ENCODE peak calls at places on chromosome 11, in four cellular contexts. Q, R, S and V are unnamed samples.
A peak's percentile ranks its signal among the peaks of the same experiment; 100 is the strongest.

GRCh38 chr11:126197277-126197939 is 14.0 kb downstream of the RPUSD4 start:
- DNase-seq in Q (no peak), R (no peak), S (no peak), V (peak; percentile 70)

GRCh38 chr11:97743205-97743742 is 1277.5 kb upstream of the CNTN5 start:
- DNase-seq in Q (no peak), R (no peak), S (peak; percentile 50), V (peak; percentile 71)

GRCh38 chr11:132234878-132235277 is 864.5 kb downstream of the NTM start:
- DNase-seq in Q (no peak), R (no peak), S (peak; percentile 20), V (peak; percentile 90)

GRCh38 chr11:61783717-61784505 is 8.5 kb downstream of the TMEM258 start:
- DNase-seq in Q (no peak), R (no peak), S (peak; percentile 63), V (peak; percentile 84)

GRCh38 chr11:113647108-113647507 is 59.0 kb downstream of the TMPRSS5 start:
- DNase-seq in Q (no peak), R (no peak), S (no peak), V (no peak)

GRCh38 chr11:57069942-57070341 is 81.2 kb downstream of the OR5AK2 start:
- DNase-seq in Q (no peak), R (no peak), S (peak; percentile 73), V (peak; percentile 33)

GRCh38 chr11:95729462-95729861 is 60.1 kb downstream of the FAM76B start:
- DNase-seq in Q (no peak), R (no peak), S (no peak), V (no peak)

GRCh38 chr11:78319453-78319955 is 98.1 kb downstream of the GAB2 start:
- DNase-seq in Q (no peak), R (no peak), S (peak; percentile 20), V (peak; percentile 62)

GRCh38 chr11:130912552-130912951 is 3.7 kb downstream of the SNX19 start:
- DNase-seq in Q (no peak), R (no peak), S (no peak), V (no peak)

GRCh38 chr11:62061356-62062222 is 62.2 kb upstream of the INCENP start:
- DNase-seq in Q (no peak), R (no peak), S (peak; percentile 45), V (no peak)

GRCh38 chr11:115257286-115258077 is 246.7 kb downstream of the CADM1 start:
- DNase-seq in Q (no peak), R (no peak), S (no peak), V (no peak)

GRCh38 chr11:46889689-46890475 is 28.5 kb downstream of the LRP4 start:
- DNase-seq in Q (peak; percentile 47), R (peak; percentile 62), S (peak; percentile 82), V (peak; percentile 47)

GRCh38 chr11:46886211-46886610 is 32.1 kb downstream of the LRP4 start:
- DNase-seq in Q (no peak), R (no peak), S (no peak), V (no peak)

GRCh38 chr11:46890665-46891064 is 27.7 kb downstream of the LRP4 start:
- DNase-seq in Q (no peak), R (no peak), S (no peak), V (no peak)

GRCh38 chr11:46889251-46889650 is 29.1 kb downstream of the LRP4 start:
- DNase-seq in Q (no peak), R (no peak), S (no peak), V (no peak)

GRCh38 chr11:46888636-46889035 is 29.7 kb downstream of the LRP4 start:
- DNase-seq in Q (no peak), R (no peak), S (no peak), V (no peak)
- H3K4me1 ChIP-seq in Q (no peaks in the 10 kb centered on the region), R (no peaks in the 10 kb centered on the region), S (no peaks in the 10 kb centered on the region), V (no peaks in the 10 kb centered on the region)

DNA sequence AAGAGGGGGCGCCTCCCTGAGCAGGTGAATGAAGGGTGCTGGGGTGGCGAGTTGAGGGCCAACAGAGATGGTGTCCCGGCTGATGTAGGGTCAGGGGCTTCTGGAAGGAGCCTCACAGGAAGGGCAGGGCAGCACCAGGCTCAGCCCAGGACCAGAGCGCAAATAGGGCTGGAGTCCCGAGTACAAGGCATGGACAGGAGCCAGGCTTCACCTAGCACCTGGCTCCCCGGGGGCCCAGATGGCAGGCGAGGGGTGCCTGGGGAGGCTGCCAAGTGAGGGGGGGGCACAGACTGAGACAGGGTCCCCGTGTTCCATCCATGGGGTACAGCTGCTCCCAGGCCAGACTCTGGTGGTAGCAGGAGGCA is 105.8 kb downstream of the KCNQ1 start:
- DNase-seq in Q (no peak), R (no peak), S (no peak), V (no peak)
- H3K4me1 ChIP-seq in Q (no peaks in the 10 kb centered on the region), R (no peaks in the 10 kb centered on the region), S (peaks cover 9% of the 10 kb centered on the region), V (no peaks in the 10 kb centered on the region)

GRCh38 chr11:3133456-3134217 is 31.5 kb downstream of the OSBPL5 start:
- DNase-seq in Q (no peak), R (no peak), S (no peak), V (no peak)
- H3K4me1 ChIP-seq in Q (peaks cover 2% of the 10 kb centered on the region), R (no peaks in the 10 kb centered on the region), S (no peaks in the 10 kb centered on the region), V (peaks cover 6% of the 10 kb centered on the region)

GRCh38 chr11:34203377-34203801 is 98.0 kb downstream of the NAT10 start:
- DNase-seq in Q (no peak), R (no peak), S (no peak), V (no peak)
- H3K4me1 ChIP-seq in Q (peaks cover 10% of the 10 kb centered on the region), R (peaks cover 51% of the 10 kb centered on the region), S (peaks cover 31% of the 10 kb centered on the region), V (peaks cover 2% of the 10 kb centered on the region)

DNA sequence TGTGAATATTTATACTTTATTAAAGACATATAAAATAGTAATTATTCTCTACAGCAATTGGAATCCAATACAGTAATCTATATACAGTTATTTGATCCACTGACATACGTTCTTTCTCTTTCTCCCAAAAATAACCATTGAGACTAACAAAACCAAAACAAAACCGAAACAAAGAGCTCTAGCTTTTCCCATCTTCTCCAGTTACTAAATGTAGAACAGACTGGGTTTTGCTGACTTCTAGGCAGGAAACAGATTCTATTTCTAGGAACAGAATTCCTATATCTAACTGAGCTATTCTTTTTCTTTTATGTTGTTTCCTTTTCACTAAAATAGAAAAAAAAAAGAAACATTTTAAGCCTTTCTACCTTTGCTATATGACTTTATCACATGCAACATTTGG is 80.1 kb downstream of the PACS1 start:
- DNase-seq in Q (no peak), R (no peak), S (peak; percentile 26), V (no peak)
- H3K4me1 ChIP-seq in Q (no peaks in the 10 kb centered on the region), R (no peaks in the 10 kb centered on the region), S (peaks cover 18% of the 10 kb centered on the region), V (no peaks in the 10 kb centered on the region)

GRCh38 chr11:75317446-75318122 is 33.9 kb downstream of the ARRB1 start:
- DNase-seq in Q (no peak), R (no peak), S (no peak), V (no peak)

GRCh38 chr11:75320643-75321042 is 30.8 kb downstream of the ARRB1 start:
- DNase-seq in Q (no peak), R (no peak), S (no peak), V (no peak)

GRCh38 chr11:75315439-75315805 is 36.0 kb downstream of the ARRB1 start:
- DNase-seq in Q (no peak), R (no peak), S (no peak), V (no peak)

GRCh38 chr11:75320046-75320618 is 31.3 kb downstream of the ARRB1 start:
- DNase-seq in Q (no peak), R (no peak), S (no peak), V (no peak)

GRCh38 chr11:75319035-75319877 is 32.2 kb downstream of the ARRB1 start:
- DNase-seq in Q (no peak), R (no peak), S (no peak), V (peak; percentile 52)
- H3K4me1 ChIP-seq in Q (no peaks in the 10 kb centered on the region), R (peaks cover 29% of the 10 kb centered on the region), S (no peaks in the 10 kb centered on the region), V (peaks cover 2% of the 10 kb centered on the region)

GRCh38 chr11:47414685-47415070 is 6.3 kb downstream of the SLC39A13 start:
- DNase-seq in Q (no peak), R (no peak), S (no peak), V (no peak)
- H3K4me1 ChIP-seq in Q (peaks cover 28% of the 10 kb centered on the region), R (peaks cover 13% of the 10 kb centered on the region), S (no peaks in the 10 kb centered on the region), V (peaks cover 49% of the 10 kb centered on the region)

DNA sequence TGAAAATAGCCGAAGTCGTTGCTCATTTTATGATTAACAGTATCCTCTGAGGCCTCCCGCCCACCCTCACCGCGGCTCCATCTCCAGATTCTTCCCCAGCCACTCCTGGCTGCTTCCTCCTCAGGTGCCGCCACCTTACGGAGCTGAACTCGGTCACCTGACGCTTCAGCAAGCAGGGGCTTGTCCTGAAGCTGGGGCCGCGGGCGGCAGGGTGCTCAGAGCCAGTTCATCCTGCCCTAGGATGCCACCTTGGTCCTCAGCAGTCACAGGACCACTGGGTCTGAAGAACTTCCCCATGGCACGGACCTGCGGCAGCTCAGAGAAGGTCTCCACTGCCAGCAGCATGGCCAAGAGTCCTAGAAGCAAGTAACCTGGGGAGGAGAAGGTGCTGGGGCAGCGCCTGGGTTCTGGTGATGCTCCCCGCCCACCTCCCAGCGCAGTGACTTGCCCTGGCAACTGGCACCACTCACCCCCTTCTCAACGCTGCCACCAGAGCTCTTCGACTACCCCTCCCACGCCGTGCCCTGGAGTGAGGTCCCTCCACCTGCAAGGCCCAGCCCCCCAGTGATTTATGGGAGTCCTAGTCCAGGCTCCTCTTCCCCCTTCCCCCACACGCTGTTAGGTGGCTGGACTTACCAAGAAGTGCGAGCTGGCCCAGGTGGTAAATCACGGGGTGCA is 2.6 kb downstream of the KCNK7 start:
- DNase-seq in Q (no peak), R (no peak), S (no peak), V (no peak)
- H3K4me1 ChIP-seq in Q (peaks cover 20% of the 10 kb centered on the region), R (peaks cover 6% of the 10 kb centered on the region), S (peaks cover 6% of the 10 kb centered on the region), V (peaks cover 4% of the 10 kb centered on the region)